ENCODE peak calls at places on chromosomes 2 and 18, in four cellular contexts. V is trophoblast cell, M is H9, E is mesendoderm. Z is an unnamed sample.

GRCh38 chr2:954687-955000 is 4.0 kb downstream of the SNTG2 start:
- DNase-seq in V (no peak), E (no peak), M (no peak), Z (no peak)

GRCh38 chr2:157628532-157629415 is at the start of gene ACVR1C:
- DNase-seq in V (peak; percentile 67), M (peak; percentile 96), E (peak; percentile 96), Z (peak; percentile 58)

GRCh38 chr18:56240405-56240804 is 398.0 kb downstream of the TXNL1 start:
- DNase-seq in E (no peak), V (no peak), M (no peak), Z (peak; percentile 17)

GRCh38 chr2:104969564-104969963 is 68.3 kb upstream of the MRPS9 start:
- DNase-seq in M (peak; percentile 47), E (peak; percentile 71), V (no peak), Z (no peak)

GRCh38 chr2:9145109-9145751 is 61.4 kb upstream of the ASAP2 start:
- DNase-seq in M (no peak), V (peak; percentile 38), E (no peak), Z (peak; percentile 12)

GRCh38 chr2:289362-290089 is 1.6 kb upstream of the ALKAL2 start:
- DNase-seq in M (peak; percentile 58), E (peak; percentile 31), V (peak; percentile 43), Z (peak; percentile 35)

GRCh38 chr18:65298422-65298821 is 452.4 kb upstream of the CDH7 start:
- DNase-seq in M (no peak), E (peak; percentile 1), V (no peak), Z (no peak)

GRCh38 chr2:108917078-108917440 is 72.0 kb downstream of the EDAR start:
- DNase-seq in V (peak; percentile 33), E (no peak), M (peak; percentile 14), Z (no peak)

GRCh38 chr2:106011380-106011779 is 182.7 kb downstream of the UXS1 start:
- DNase-seq in M (no peak), E (no peak), V (no peak), Z (no peak)

GRCh38 chr2:176164803-176165597 is 7.9 kb downstream of the HOXD3 start:
- DNase-seq in E (peak; percentile 34), V (no peak), M (no peak), Z (no peak)

GRCh38 chr2:233288663-233289062 is 19.0 kb upstream of the SAG start:
- DNase-seq in V (no peak), E (peak; percentile 80), M (no peak), Z (peak; percentile 24)

GRCh38 chr2:191333911-191334357 is 88.7 kb downstream of the MYO1B start:
- DNase-seq in V (no peak), E (no peak), M (no peak), Z (peak; percentile 88)

GRCh38 chr2:118609138-118609537 is 238.3 kb downstream of the EN1 start:
- DNase-seq in M (no peak), E (no peak), V (peak; percentile 8), Z (no peak)

GRCh38 chr18:47510831-47511230 is 259.4 kb upstream of the SKOR2 start:
- DNase-seq in M (no peak), E (no peak), V (no peak), Z (no peak)

GRCh38 chr2:212154392-212154791 is 384.2 kb downstream of the ERBB4 start:
- DNase-seq in V (no peak), M (no peak), E (no peak), Z (no peak)

GRCh38 chr2:160096414-160096813 is 34.0 kb upstream of the PLA2R1 start:
- DNase-seq in M (no peak), E (no peak), V (no peak), Z (no peak)

GRCh38 chr18:12046046-12046750 is 47.4 kb upstream of the ANKRD62 start:
- DNase-seq in E (no peak), V (no peak), M (no peak), Z (no peak)

GRCh38 chr2:55054476-55054875 is 4.2 kb upstream of the RTN4 start:
- DNase-seq in M (no peak), E (no peak), V (peak; percentile 59), Z (no peak)

GRCh38 chr2:107313316-107313715 is 427.3 kb upstream of the ST6GAL2 start:
- DNase-seq in E (no peak), V (no peak), M (no peak), Z (no peak)

GRCh38 chr2:160457588-160457987 is 36.0 kb downstream of the RBMS1 start:
- DNase-seq in E (no peak), V (peak; percentile 21), M (no peak), Z (no peak)

DNA sequence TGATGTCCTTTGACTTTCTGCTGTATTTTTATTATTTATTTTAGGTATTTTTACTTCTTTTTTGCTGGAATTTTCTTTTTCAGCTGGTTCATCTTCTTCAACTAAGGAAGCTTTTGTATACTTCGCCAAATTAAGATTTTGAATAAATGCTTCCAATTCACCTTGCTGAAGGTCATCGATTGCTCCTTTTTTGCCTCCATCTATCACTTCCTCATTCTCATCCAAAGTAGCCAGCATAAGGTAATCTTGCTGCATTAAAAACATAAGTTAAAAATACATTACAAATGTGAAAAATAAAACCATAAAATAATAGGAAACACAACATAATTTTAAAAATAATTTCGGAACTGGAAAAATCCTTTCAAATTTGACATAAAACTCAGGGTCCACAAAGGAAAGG is 2.6 kb downstream of the CEBPZ start:
- DNase-seq in E (no peak), M (no peak), V (no peak), Z (no peak)
- H3K4me1 ChIP-seq in E (peaks cover 8% of the 10 kb centered on the region), M (peaks cover 6% of the 10 kb centered on the region), V (peaks cover 7% of the 10 kb centered on the region), Z (peaks cover 13% of the 10 kb centered on the region)

DNA sequence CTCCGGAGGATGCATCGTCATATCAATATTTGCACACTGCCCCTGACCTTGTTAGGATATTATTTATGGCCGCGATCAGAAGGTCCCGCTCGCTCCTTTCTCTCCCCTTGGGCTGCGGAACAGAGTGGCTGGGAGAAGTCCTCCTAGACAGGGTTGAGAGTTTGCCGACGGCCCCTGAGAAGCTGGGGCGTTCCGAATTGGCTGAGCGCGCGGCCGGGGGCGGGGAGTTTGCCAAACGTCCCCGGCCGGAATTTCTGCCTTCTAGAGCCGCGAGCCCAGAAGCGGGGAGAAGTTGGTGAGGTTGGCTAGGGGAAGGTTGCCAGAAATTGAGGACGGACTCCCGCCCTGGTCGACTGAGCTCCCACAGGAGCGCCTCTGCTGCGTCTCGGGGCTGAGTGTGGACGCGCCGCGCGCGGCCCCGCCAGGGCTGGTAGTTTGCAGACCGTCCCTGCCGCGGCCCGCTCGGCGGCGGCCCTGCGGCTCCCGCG is 134.2 kb upstream of the MGAT5 start:
- DNase-seq in M (peak; percentile 91), V (peak; percentile 94), E (peak; percentile 96), Z (peak; percentile 94)
- H2BK120ac ChIP-seq in M (no peak overlapping the region), V (no peak overlapping the region), E (peak overlapping the region; percentile 15), Z (peak overlapping the region; percentile 11)

GRCh38 chr2:46667945-46668344 is 188.6 kb downstream of the TMEM247 start:
- DNase-seq in E (no peak), M (no peak), V (no peak), Z (no peak)
- H3K4me2 ChIP-seq in E (no peak overlapping the region), M (no peak overlapping the region), V (no peak overlapping the region), Z (no peak overlapping the region)

GRCh38 chr2:235008584-235009044 is 56.8 kb downstream of the SH3BP4 start:
- DNase-seq in V (peak; percentile 74), E (peak; percentile 33), M (no peak), Z (no peak)
- H3K4me1 ChIP-seq in V (peaks cover 45% of the 10 kb centered on the region), E (peaks cover 20% of the 10 kb centered on the region), M (peaks cover 7% of the 10 kb centered on the region), Z (peaks cover 65% of the 10 kb centered on the region)

DNA sequence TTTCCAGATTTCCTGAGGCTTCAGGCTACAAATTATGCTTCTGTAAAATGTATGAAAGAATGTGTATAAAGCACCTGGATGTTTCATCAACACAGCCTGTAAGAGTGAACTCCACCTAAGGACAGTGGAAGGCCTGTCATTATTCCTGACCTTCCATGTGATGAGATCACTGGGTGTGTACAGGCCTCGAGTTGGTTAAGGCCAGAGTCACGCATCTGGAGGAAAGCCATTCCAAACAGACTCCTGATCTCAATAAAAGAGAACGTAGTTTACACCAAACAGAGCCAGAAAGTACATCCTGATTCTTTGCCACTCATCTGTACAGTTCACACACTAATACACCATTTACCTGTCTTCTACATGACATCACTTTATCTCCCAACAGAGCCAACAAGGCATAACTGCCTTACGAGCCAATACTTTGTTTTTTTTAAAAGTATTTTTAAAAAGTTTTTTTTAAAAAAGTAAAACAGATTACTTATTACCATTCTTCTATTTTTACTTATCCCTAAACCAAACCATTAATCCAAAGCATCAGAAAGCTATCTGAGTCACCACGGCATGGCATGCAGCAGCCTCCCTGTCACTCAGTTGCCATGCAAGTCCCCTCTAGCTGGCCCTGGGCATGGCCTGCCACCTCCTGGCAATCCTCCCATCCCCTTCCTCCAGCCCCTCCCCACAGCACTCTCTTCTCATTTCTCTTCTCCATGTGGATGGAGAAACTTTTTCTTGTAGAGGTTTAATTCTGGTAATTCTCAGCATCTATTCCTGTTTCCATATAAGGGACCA is 78.8 kb upstream of the TFCP2L1 start:
- DNase-seq in M (no peak), V (no peak), E (no peak), Z (no peak)
- H2BK120ac ChIP-seq in M (no peak overlapping the region), V (no peak overlapping the region), E (no peak overlapping the region), Z (no peak overlapping the region)